ENCODE peak calls at places on chromosome 9, in eight cellular contexts. I, H, E, M, G, X, L and O are unnamed samples.

GRCh38 chr9:35910613-35911488 is 1.6 kb downstream of the SPAAR start:
- DNase-seq in I (no peak), H (peak), E (peak), M (peak), G (peak), X (peak), L (peak), O (peak)

GRCh38 chr9:100111235-100111634 is 12.2 kb downstream of the INVS start:
- DNase-seq in I (peak), H (peak), E (peak), M (no peak), G (peak), X (no peak), L (peak), O (peak)

GRCh38 chr9:116501871-116502270 is 185.2 kb upstream of the TRIM32 start:
- DNase-seq in I (no peak), H (no peak), E (no peak), M (no peak), G (no peak), X (peak), L (peak), O (no peak)

GRCh38 chr9:36123511-36123910 is 13.0 kb upstream of the GLIPR2 start:
- DNase-seq in I (no peak), H (no peak), E (no peak), M (no peak), G (no peak), X (no peak), L (no peak), O (no peak)

GRCh38 chr9:121529237-121529987 is 29.8 kb upstream of the GGTA1 start:
- DNase-seq in I (peak), H (peak), E (peak), M (no peak), G (peak), X (peak), L (peak), O (peak)

GRCh38 chr9:136151214-136151804 is 32.6 kb upstream of the TMEM250 start:
- DNase-seq in I (no peak), H (peak), E (no peak), M (peak), G (no peak), X (no peak), L (no peak), O (no peak)

GRCh38 chr9:4287886-4288588 is 11.8 kb downstream of the GLIS3 start:
- DNase-seq in I (no peak), H (no peak), E (no peak), M (no peak), G (no peak), X (no peak), L (no peak), O (no peak)

GRCh38 chr9:101486693-101487442 is 46.8 kb upstream of the RNF20 start:
- DNase-seq in I (peak), H (peak), E (peak), M (peak), G (peak), X (peak), L (peak), O (peak)

GRCh38 chr9:84463272-84463671 is 122.7 kb upstream of the SLC28A3 start:
- DNase-seq in I (no peak), H (no peak), E (no peak), M (no peak), G (no peak), X (no peak), L (no peak), O (no peak)

GRCh38 chr9:88660611-88661010 is 125.6 kb downstream of the NXNL2 start:
- DNase-seq in I (no peak), H (peak), E (no peak), M (peak), G (peak), X (peak), L (peak), O (no peak)

GRCh38 chr9:89732295-89732951 is 127.6 kb downstream of the GADD45G start:
- DNase-seq in I (no peak), H (no peak), E (no peak), M (no peak), G (no peak), X (no peak), L (peak), O (no peak)

GRCh38 chr9:136237486-136238341 is 7.9 kb downstream of the QSOX2 start:
- DNase-seq in I (no peak), H (no peak), E (no peak), M (no peak), G (no peak), X (no peak), L (no peak), O (no peak)

GRCh38 chr9:123724211-123724831 is 205.6 kb downstream of the DENND1A start:
- DNase-seq in I (no peak), H (peak), E (no peak), M (no peak), G (peak), X (peak), L (no peak), O (no peak)

GRCh38 chr9:130354806-130355205 is 89.2 kb downstream of the HMCN2 start:
- DNase-seq in I (no peak), H (no peak), E (no peak), M (no peak), G (no peak), X (no peak), L (no peak), O (no peak)

GRCh38 chr9:136373300-136374182 is at the start of gene CARD9:
- DNase-seq in I (no peak), H (no peak), E (no peak), M (no peak), G (no peak), X (no peak), L (no peak), O (no peak)

GRCh38 chr9:88749420-88749819 is 214.4 kb downstream of the NXNL2 start:
- DNase-seq in I (no peak), H (no peak), E (no peak), M (no peak), G (peak), X (no peak), L (peak), O (no peak)

GRCh38 chr9:136241540-136241939 is 4.1 kb downstream of the QSOX2 start:
- DNase-seq in I (no peak), H (no peak), E (no peak), M (no peak), G (no peak), X (no peak), L (no peak), O (no peak)

GRCh38 chr9:137688261-137688660 is 69.5 kb downstream of the EHMT1 start:
- DNase-seq in I (peak), H (no peak), E (no peak), M (no peak), G (no peak), X (no peak), L (no peak), O (no peak)

GRCh38 chr9:16516887-16517286 is 353.6 kb downstream of the BNC2 start:
- DNase-seq in I (no peak), H (no peak), E (no peak), M (no peak), G (peak), X (no peak), L (no peak), O (no peak)

GRCh38 chr9:18861599-18862546 is 171.1 kb downstream of the SAXO1 start:
- DNase-seq in I (peak), H (no peak), E (no peak), M (peak), G (peak), X (no peak), L (no peak), O (no peak)

GRCh38 chr9:31556667-31557463 is 827.6 kb upstream of the ACO1 start:
- DNase-seq in I (no peak), H (no peak), E (no peak), M (no peak), G (no peak), X (no peak), L (no peak), O (no peak)

GRCh38 chr9:116061546-116062205 is 91.9 kb upstream of the PAPPA start:
- DNase-seq in I (no peak), H (peak), E (no peak), M (no peak), G (no peak), X (no peak), L (no peak), O (no peak)

GRCh38 chr9:110069326-110070248 is 138.4 kb downstream of the C9orf152 start:
- DNase-seq in I (peak), H (peak), E (no peak), M (no peak), G (peak), X (peak), L (peak), O (no peak)

GRCh38 chr9:137149367-137149766 is 10.4 kb downstream of the GRIN1 start:
- DNase-seq in I (no peak), H (no peak), E (no peak), M (no peak), G (no peak), X (no peak), L (no peak), O (no peak)

GRCh38 chr9:3528466-3528865 is 2.7 kb upstream of the RFX3 start:
- DNase-seq in I (no peak), H (no peak), E (no peak), M (no peak), G (no peak), X (no peak), L (no peak), O (no peak)

GRCh38 chr9:10867194-10867593 is 254.4 kb upstream of the PTPRD start:
- DNase-seq in I (no peak), H (no peak), E (no peak), M (no peak), G (no peak), X (no peak), L (no peak), O (no peak)

GRCh38 chr9:26983340-26983739 is 22.1 kb downstream of the LRRC19 start:
- DNase-seq in I (no peak), H (no peak), E (no peak), M (no peak), G (no peak), X (no peak), L (no peak), O (no peak)

GRCh38 chr9:116102596-116102995 is 51.0 kb upstream of the PAPPA start:
- DNase-seq in I (no peak), H (no peak), E (no peak), M (no peak), G (no peak), X (no peak), L (no peak), O (no peak)

GRCh38 chr9:20728493-20729220 is 44.6 kb downstream of the FOCAD start:
- DNase-seq in I (no peak), H (peak), E (no peak), M (no peak), G (peak), X (peak), L (peak), O (no peak)
- H3K27ac ChIP-seq in I (no peak), H (peak), E (no peak), M (no peak), G (no peak), X (peak), L (peak), O (no peak)

DNA sequence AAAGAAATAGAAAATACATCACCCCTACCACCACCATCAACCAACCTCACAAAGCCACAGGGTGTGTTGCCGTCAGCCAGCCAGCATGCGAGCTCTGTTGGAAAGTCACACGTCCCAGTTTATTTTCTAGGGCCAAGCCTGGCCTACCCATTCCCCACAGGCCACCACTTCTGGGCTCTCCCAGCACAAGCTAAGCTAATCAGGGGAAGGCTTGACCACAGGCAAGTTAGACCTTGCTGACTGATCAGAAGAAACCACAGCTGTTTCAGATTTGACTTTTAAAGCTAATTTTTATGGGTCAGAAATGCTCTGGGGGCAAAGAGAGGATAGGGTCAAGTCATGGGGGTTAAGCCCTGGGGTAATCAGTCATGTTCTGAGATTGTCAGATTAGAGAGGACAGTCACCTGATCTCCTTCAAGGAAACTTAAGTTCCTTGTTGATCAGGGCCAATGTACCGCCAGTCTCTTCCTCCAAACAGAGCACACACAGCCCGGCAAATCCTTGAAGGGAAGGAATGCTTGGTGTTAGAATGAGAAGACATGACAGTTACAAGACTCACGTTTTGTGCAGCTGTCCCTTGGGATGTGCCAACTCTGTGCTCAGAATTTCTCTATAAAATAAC is 7.6 kb downstream of the SHB start:
- DNase-seq in I (no peak), H (no peak), E (no peak), M (peak), G (no peak), X (no peak), L (no peak), O (no peak)
- H3K27ac ChIP-seq in I (peak), H (peak), E (peak), M (no peak), G (no peak), X (peak), L (no peak), O (no peak)

GRCh38 chr9:92098638-92099037 is 16.6 kb downstream of the SPTLC1 start:
- DNase-seq in I (no peak), H (peak), E (no peak), M (no peak), G (no peak), X (no peak), L (no peak), O (no peak)
- H3K27ac ChIP-seq in I (no peak), H (no peak), E (no peak), M (no peak), G (no peak), X (no peak), L (peak), O (no peak)

GRCh38 chr9:127777368-127777960 is 1.0 kb downstream of the SH2D3C start:
- DNase-seq in I (no peak), H (no peak), E (no peak), M (no peak), G (no peak), X (no peak), L (no peak), O (no peak)

GRCh38 chr9:127780126-127780885 is 1.8 kb upstream of the SH2D3C start:
- DNase-seq in I (no peak), H (no peak), E (no peak), M (peak), G (no peak), X (no peak), L (no peak), O (no peak)

GRCh38 chr9:127776919-127777280 is 1.6 kb downstream of the SH2D3C start:
- DNase-seq in I (no peak), H (no peak), E (no peak), M (no peak), G (no peak), X (no peak), L (no peak), O (no peak)

GRCh38 chr9:127778280-127779135 is at the start of gene SH2D3C:
- DNase-seq in I (no peak), H (no peak), E (no peak), M (no peak), G (peak), X (no peak), L (no peak), O (no peak)

GRCh38 chr9:127779136-127779981 is 893 bp upstream of the SH2D3C start:
- DNase-seq in I (no peak), H (no peak), E (no peak), M (peak), G (peak), X (no peak), L (no peak), O (no peak)
- H3K27ac ChIP-seq in I (no peak), H (no peak), E (peak), M (no peak), G (no peak), X (peak), L (no peak), O (peak)

GRCh38 chr9:97571664-97572063 is 61.5 kb downstream of the TSTD2 start:
- DNase-seq in I (no peak), H (no peak), E (no peak), M (no peak), G (no peak), X (no peak), L (no peak), O (no peak)
- H3K27ac ChIP-seq in I (peak), H (no peak), E (no peak), M (no peak), G (no peak), X (no peak), L (no peak), O (no peak)

DNA sequence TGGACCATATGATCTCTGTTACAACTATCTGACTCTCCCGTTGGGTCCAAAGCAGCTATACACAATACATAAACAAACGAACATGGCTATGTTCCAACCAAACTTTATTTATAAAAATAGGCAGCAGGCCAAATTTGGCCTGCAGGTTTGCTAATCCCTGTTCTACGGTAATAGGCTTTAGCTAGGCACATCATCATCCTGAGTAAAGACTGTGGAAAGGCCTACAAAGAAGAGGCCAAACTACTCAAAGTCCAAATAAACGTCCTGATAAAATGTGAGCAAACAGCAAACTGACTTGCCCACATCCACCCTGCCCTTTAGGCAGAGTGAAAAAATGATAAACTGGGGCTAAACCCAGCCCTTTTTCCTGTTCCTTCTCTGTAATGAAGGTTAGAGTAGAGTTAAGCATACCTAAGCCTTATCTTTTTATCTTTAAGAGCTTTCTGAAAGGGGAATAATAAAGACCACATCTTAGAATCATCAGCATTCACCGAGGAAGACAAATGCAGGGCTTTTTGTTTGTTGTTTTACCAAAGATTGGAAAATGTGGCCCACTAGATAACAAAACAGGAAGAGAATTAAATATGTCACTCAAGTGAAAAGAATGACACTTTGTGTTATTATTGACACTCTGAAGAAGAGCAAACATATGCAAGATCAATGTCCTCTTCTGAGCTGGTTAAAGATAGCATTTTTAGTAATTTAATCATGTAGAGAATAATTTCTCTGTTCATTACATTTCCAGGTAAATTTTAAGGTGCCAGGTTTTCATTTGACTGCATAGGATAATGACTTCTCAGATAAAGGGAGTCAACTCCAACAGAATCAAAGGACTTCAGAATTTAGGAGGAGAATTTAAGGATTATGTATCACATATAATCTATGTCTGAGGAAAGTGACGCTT is 160.0 kb upstream of the GNA14 start:
- DNase-seq in I (no peak), H (no peak), E (no peak), M (no peak), G (peak), X (no peak), L (no peak), O (no peak)
- H3K27ac ChIP-seq in I (no peak), H (no peak), E (peak), M (no peak), G (peak), X (peak), L (no peak), O (no peak)

GRCh38 chr9:94169978-94170377 is 85.7 kb downstream of the PTPDC1 start:
- DNase-seq in I (no peak), H (no peak), E (no peak), M (no peak), G (peak), X (no peak), L (no peak), O (no peak)

GRCh38 chr9:94176582-94176981 is 82.5 kb upstream of the ZNF169 start:
- DNase-seq in I (no peak), H (no peak), E (no peak), M (no peak), G (no peak), X (no peak), L (no peak), O (no peak)

GRCh38 chr9:94173632-94174031 is 85.5 kb upstream of the ZNF169 start:
- DNase-seq in I (no peak), H (no peak), E (no peak), M (no peak), G (no peak), X (no peak), L (no peak), O (no peak)

GRCh38 chr9:94175669-94176068 is 83.4 kb upstream of the ZNF169 start:
- DNase-seq in I (no peak), H (peak), E (no peak), M (no peak), G (no peak), X (no peak), L (no peak), O (no peak)

DNA sequence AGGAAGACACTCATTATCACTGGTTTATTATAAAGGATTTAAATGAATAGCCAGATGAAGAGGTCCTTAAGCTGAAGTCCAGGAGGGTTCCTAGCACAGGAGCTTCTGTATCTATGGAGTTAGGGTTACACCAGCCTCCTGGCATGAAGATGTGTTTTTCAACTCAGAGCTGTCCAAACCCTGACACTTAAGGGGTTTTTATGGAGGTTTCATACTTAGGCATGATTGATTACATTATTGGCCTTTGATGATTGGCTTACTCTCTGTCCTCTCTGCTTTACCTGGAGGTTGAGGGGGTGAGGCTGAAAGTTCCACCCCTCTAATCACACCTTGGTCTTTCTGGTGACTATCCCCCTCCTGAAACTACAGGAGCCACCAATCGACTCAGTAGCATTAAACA is 84.9 kb upstream of the ZNF169 start:
- DNase-seq in I (no peak), H (peak), E (no peak), M (no peak), G (no peak), X (no peak), L (no peak), O (no peak)
- H3K27ac ChIP-seq in I (peak), H (peak), E (no peak), M (no peak), G (no peak), X (no peak), L (no peak), O (peak)

DNA sequence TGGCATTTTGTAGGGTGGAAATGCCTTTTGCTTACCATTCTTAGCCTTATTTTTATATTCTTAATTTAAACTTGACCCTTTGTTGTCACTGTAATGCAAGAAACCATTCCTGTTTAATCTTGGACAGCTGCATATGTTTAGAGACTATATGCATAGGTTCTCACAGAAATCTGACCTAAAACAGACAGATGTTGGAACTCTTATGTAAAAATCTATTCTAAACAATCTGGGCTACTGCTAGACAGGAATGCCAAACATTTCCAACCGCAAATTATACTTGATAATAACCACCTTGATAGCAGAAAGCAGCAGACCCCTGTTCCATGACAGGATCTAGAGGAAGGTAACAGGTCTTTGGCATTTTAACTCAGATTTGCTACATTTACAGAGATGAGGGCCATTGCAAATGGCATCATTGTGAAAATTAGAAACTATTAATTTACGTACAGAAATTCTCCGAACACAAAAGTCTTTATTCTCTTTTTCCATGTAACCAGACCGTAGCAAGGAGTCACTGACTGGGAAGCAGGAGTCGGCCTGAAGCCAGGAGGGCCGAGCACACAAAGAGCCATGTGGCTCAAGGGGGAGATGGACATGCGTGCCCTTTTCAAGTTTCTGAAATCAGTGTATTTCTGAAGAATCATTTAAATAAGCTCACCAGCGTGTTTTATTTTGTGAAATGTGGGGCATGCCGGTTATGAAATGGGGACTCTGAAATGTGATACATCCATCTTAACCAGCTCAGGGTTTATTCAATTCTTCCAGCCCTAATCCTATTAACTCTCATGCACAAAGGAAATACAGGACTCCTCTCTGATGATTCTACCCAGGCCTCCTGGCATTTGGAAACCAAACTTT is 139.3 kb downstream of the AOPEP start:
- DNase-seq in I (peak), H (peak), E (peak), M (peak), G (peak), X (peak), L (no peak), O (no peak)
- H3K27ac ChIP-seq in I (peak), H (peak), E (peak), M (no peak), G (peak), X (peak), L (no peak), O (peak)